ENCODE peak calls at places on chromosomes 16 and 17, in eight cellular contexts. L, B, O, N, T, I, M and E are unnamed samples.

GRCh38 chr17:8916470-8916869 is 49.0 kb upstream of the PIK3R6 start:
- DNase-seq in B (no peak), L (no peak), M (peak; percentile 6), I (no peak), O (no peak), T (no peak), N (no peak), E (no peak)

GRCh38 chr16:25157476-25157875 is 45.9 kb downstream of the LCMT1 start:
- DNase-seq in B (no peak), O (no peak), T (no peak), I (no peak), M (no peak), L (no peak), N (no peak), E (no peak)

GRCh38 chr16:11212819-11213196 is 43.2 kb downstream of the SOCS1 start:
- DNase-seq in O (no peak), L (no peak), B (peak; percentile 63), N (no peak), T (no peak), I (no peak), M (no peak), E (no peak)

GRCh38 chr16:56848056-56848936 is 16.7 kb upstream of the SLC12A3 start:
- DNase-seq in O (no peak), L (no peak), B (peak; percentile 38), T (no peak), N (no peak), I (no peak), M (peak; percentile 73), E (no peak)

GRCh38 chr17:8426094-8426720 is 9.5 kb upstream of the NDEL1 start:
- DNase-seq in I (no peak), L (peak; percentile 68), N (no peak), O (no peak), T (no peak), M (no peak), B (no peak), E (no peak)

GRCh38 chr17:8947201-8947600 is 18.3 kb downstream of the PIK3R5 start:
- DNase-seq in N (no peak), M (no peak), O (no peak), I (no peak), B (no peak), L (no peak), T (no peak), E (no peak)

GRCh38 chr17:6366144-6366755 is 68.7 kb downstream of the AIPL1 start:
- DNase-seq in N (no peak), L (no peak), O (no peak), I (no peak), T (no peak), B (no peak), M (peak; percentile 19), E (no peak)

GRCh38 chr17:28427372-28427771 is 21.4 kb upstream of the SLC46A1 start:
- DNase-seq in L (no peak), I (no peak), T (no peak), B (no peak), N (no peak), M (peak; percentile 60), O (no peak), E (no peak)

GRCh38 chr16:67068212-67068753 is 39.3 kb downstream of the CBFB start:
- DNase-seq in L (no peak), B (no peak), O (no peak), I (no peak), T (no peak), N (no peak), M (peak; percentile 28), E (no peak)

GRCh38 chr17:31319253-31319661 is 2.2 kb downstream of the EVI2A start:
- DNase-seq in O (no peak), B (no peak), M (no peak), T (no peak), L (no peak), I (no peak), N (no peak), E (no peak)

GRCh38 chr17:80789356-80789902 is 202.2 kb upstream of the CHMP6 start:
- DNase-seq in T (no peak), L (no peak), O (no peak), B (peak; percentile 49), N (no peak), I (no peak), M (peak; percentile 96), E (no peak)

GRCh38 chr17:37671813-37672544 is 28.7 kb upstream of the DDX52 start:
- DNase-seq in B (no peak), L (no peak), N (no peak), M (peak; percentile 56), O (no peak), T (no peak), I (no peak), E (no peak)

GRCh38 chr16:9384141-9384540 is 292.7 kb downstream of the HAPSTR1 start:
- DNase-seq in I (no peak), T (no peak), N (no peak), L (no peak), M (no peak), O (no peak), B (no peak), E (no peak)

GRCh38 chr17:4967539-4968165 is at the start of gene SPAG7:
- DNase-seq in O (peak; percentile 91), B (peak; percentile 99), N (peak; percentile 95), L (peak; percentile 96), M (peak; percentile 99), T (peak; percentile 88), I (peak; percentile 96), E (peak; percentile 96)

GRCh38 chr17:48209973-48210372 is 102.4 kb downstream of the SNX11 start:
- DNase-seq in L (no peak), T (no peak), I (no peak), B (no peak), M (no peak), O (no peak), N (no peak), E (no peak)

GRCh38 chr17:3976675-3977171 is 12.5 kb upstream of the ATP2A3 start:
- DNase-seq in B (peak; percentile 84), I (peak; percentile 86), O (no peak), L (peak; percentile 93), N (peak; percentile 26), M (no peak), T (no peak), E (peak; percentile 92)

GRCh38 chr16:75491876-75492275 is 3.4 kb downstream of the CHST6 start:
- DNase-seq in O (no peak), B (peak; percentile 63), I (no peak), N (peak; percentile 92), M (no peak), L (no peak), T (no peak), E (no peak)

GRCh38 chr17:67018429-67019125 is 25.8 kb upstream of the CACNG1 start:
- DNase-seq in B (no peak), T (no peak), N (peak; percentile 75), M (no peak), I (no peak), O (no peak), L (peak; percentile 9), E (no peak)

GRCh38 chr17:75087182-75087557 is 584 bp upstream of the SLC16A5 start:
- DNase-seq in T (no peak), L (no peak), N (no peak), O (no peak), M (no peak), B (no peak), I (no peak), E (no peak)

DNA sequence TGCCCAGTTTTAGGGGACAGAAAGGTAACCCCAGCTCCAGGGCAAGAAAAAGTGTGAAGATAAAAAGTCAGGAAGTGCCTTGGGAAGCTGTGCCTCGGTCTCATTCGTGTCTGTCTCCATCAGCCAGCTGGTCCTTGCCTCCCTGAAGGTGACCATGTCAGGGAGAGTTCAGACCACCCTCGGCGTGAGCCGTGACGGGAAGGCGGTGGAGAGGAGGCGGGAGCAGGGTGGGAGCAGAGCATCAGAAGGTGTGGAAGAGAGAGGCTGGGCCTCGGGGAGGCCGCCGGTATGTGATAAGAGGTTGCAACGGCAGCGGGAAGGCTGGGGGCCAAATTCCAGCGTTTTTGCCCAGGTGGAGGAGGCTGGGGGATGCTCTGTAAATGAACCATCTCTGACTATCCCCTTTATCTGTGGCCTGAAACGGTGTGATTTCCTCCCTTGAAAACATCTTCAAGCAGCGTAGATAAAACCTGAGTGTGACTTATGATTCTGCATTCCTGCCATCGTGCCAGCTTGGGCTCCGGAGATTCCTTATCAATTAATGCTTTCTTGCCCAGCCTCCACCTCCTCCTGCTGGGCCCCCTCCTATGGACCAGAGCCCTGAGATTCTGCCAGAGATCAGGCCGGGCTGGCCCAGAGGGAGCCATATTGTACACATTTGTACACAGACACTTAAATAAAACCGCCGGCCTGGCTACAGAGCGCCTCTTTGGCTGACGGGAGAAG is 251.8 kb downstream of the IRF8 start:
- DNase-seq in T (no peak), B (no peak), O (no peak), L (no peak), M (no peak), N (no peak), I (no peak), E (no peak)
- H3K4me1 ChIP-seq in T (no peaks in the 10 kb centered on the region), B (no peaks in the 10 kb centered on the region), O (no peaks in the 10 kb centered on the region), L (peaks cover 4% of the 10 kb centered on the region), M (peaks cover 2% of the 10 kb centered on the region), N (no peaks in the 10 kb centered on the region), I (no peaks in the 10 kb centered on the region), E (no peaks in the 10 kb centered on the region)

DNA sequence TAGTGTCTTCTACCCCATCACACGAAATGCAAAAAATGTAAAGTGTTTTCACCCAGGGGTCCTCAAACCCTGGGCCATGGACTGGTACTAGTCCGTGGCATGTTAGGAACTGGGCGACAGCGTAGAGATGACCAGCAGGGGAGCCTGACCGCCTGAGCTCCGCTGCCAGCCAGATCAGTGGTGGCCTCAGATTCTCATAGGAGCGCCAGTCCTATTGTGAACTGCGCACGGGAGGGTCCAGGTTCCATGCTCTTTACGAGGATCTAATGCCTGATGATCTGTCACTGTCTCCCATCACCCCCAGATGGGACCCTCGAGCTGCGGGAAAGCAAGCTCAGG is 4.5 kb downstream of the SCARF1 start:
- DNase-seq in N (peak; percentile 36), I (no peak), B (no peak), L (no peak), T (no peak), O (no peak), M (no peak), E (no peak)
- TF ChIP-seq CTCF in N (peak; percentile 23), I (no peak), B (no peak), L (no peak), T (no peak), O (no peak), M (no peak), E (no peak)

GRCh38 chr17:35812456-35812855 is 3.2 kb downstream of the TAF15 start:
- DNase-seq in M (no peak), O (no peak), L (no peak), B (no peak), N (no peak), T (no peak), I (no peak), E (no peak)
- H3K4me1 ChIP-seq in M (peaks cover 13% of the 10 kb centered on the region), O (peaks cover 49% of the 10 kb centered on the region), L (peaks cover 10% of the 10 kb centered on the region), B (peaks cover 67% of the 10 kb centered on the region), N (peaks cover 6% of the 10 kb centered on the region), T (peaks cover 82% of the 10 kb centered on the region), I (no peaks in the 10 kb centered on the region), E (peaks cover 65% of the 10 kb centered on the region)

DNA sequence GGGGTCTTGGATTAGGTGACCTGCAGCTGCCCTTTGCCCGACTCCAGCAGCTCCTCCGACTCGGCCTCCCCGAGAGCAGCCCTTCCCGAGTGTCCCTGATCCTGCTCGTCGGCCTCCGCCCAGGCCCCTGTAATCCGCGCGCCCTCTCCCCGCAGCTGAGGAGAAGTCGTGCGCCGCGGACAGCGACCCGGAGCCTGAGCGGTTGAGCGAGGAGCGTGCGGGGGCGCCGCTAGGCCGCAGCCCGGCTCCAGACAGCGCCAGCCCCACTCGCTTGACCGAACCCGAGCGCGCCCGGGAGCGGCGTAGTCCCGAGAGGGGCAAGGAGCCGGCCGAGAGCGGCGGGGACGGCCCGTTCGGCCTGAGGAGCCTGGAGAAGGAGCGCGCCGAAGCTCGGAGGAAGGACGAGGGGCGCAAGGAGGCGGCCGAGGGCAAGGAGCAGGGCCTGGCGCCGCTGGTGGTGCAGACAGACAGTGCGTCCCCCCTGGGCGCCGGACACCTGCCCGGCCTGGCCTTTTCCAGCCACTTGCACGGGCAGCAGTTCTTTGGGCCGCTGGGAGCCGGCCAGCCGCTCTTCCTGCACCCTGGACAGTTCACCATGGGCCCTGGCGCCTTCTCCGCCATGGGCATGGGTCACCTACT is 5.5 kb downstream of the TBX2 start:
- DNase-seq in T (no peak), N (peak; percentile 31), O (no peak), B (peak; percentile 72), I (no peak), L (no peak), M (peak; percentile 50), E (peak; percentile 44)
- TF ChIP-seq CTCF in T (no peak), N (no peak), O (no peak), B (no peak), I (no peak), L (no peak), M (no peak), E (no peak)